ENCODE peak calls at places on chromosomes 4 and X, in eight cellular contexts. I, F, S, R, A, C, O and Z are unnamed samples.

GRCh38 chrX:39955621-39956020 is 142.1 kb downstream of the BCOR start:
- DNase-seq in I (no peak), F (no peak), S (no peak), R (no peak), A (no peak), C (no peak), O (no peak), Z (no peak)

GRCh38 chrX:18995216-18995615 is 11.3 kb upstream of the PHKA2 start:
- DNase-seq in I (peak; percentile 41), F (no peak), S (no peak), R (no peak), A (peak; percentile 79), C (no peak), O (no peak), Z (no peak)

GRCh38 chrX:23756165-23756564 is 13.1 kb upstream of the ACOT9 start:
- DNase-seq in I (no peak), F (peak; percentile 40), S (peak; percentile 25), R (no peak), A (peak; percentile 5), C (no peak), O (no peak), Z (peak; percentile 0)

GRCh38 chrX:21943460-21944135 is 3.1 kb downstream of the SMS start:
- DNase-seq in I (peak; percentile 55), F (no peak), S (no peak), R (no peak), A (peak; percentile 94), C (no peak), O (peak; percentile 39), Z (no peak)

GRCh38 chr4:124121511-124121934 is 591.0 kb downstream of the ANKRD50 start:
- DNase-seq in I (no peak), F (peak; percentile 39), S (no peak), R (no peak), A (peak; percentile 96), C (no peak), O (no peak), Z (no peak)

GRCh38 chr4:47442980-47443379 is 20.5 kb downstream of the COMMD8 start:
- DNase-seq in I (no peak), F (no peak), S (no peak), R (no peak), A (no peak), C (no peak), O (no peak), Z (no peak)

GRCh38 chrX:40227111-40227510 is 129.4 kb upstream of the BCOR start:
- DNase-seq in I (no peak), F (no peak), S (no peak), R (no peak), A (no peak), C (no peak), O (no peak), Z (no peak)

GRCh38 chr4:137804906-137805511 is 272.7 kb upstream of the PCDH18 start:
- DNase-seq in I (no peak), F (no peak), S (no peak), R (no peak), A (no peak), C (no peak), O (no peak), Z (no peak)

GRCh38 chrX:134622056-134622812 is 36.0 kb downstream of the PLAC1 start:
- DNase-seq in I (peak; percentile 83), F (no peak), S (no peak), R (no peak), A (peak; percentile 89), C (no peak), O (no peak), Z (no peak)

GRCh38 chr4:108109997-108110416 is 58.7 kb downstream of the LEF1 start:
- DNase-seq in I (no peak), F (no peak), S (no peak), R (no peak), A (no peak), C (no peak), O (no peak), Z (no peak)

GRCh38 chr4:84737656-84738055 is 154.7 kb downstream of the CDS1 start:
- DNase-seq in I (no peak), F (no peak), S (no peak), R (no peak), A (no peak), C (no peak), O (no peak), Z (no peak)

GRCh38 chr4:125085-125820 is 952 bp downstream of the ZNF718 start:
- DNase-seq in I (peak; percentile 25), F (peak; percentile 48), S (no peak), R (no peak), A (peak; percentile 31), C (peak; percentile 18), O (no peak), Z (peak; percentile 10)

GRCh38 chr4:119738901-119739300 is 110.3 kb upstream of the PDE5A start:
- DNase-seq in I (no peak), F (no peak), S (no peak), R (no peak), A (no peak), C (no peak), O (no peak), Z (no peak)

GRCh38 chrX:105975382-105975781 is 63.1 kb downstream of the SERPINA7 start:
- DNase-seq in I (no peak), F (no peak), S (no peak), R (no peak), A (no peak), C (no peak), O (no peak), Z (no peak)

GRCh38 chr4:137961051-137961438 is 281.1 kb downstream of the SLC7A11 start:
- DNase-seq in I (peak; percentile 74), F (peak; percentile 3), S (no peak), R (no peak), A (no peak), C (peak; percentile 81), O (peak; percentile 24), Z (no peak)

GRCh38 chr4:142493255-142493976 is 352.7 kb downstream of the INPP4B start:
- DNase-seq in I (no peak), F (no peak), S (no peak), R (no peak), A (no peak), C (no peak), O (no peak), Z (no peak)

GRCh38 chrX:3549442-3549875 is 164.0 kb downstream of the PRKX start:
- DNase-seq in I (no peak), F (no peak), S (no peak), R (no peak), A (no peak), C (no peak), O (no peak), Z (no peak)

GRCh38 chrX:25018682-25019081 is 2.9 kb upstream of the ARX start:
- DNase-seq in I (no peak), F (no peak), S (no peak), R (no peak), A (no peak), C (no peak), O (no peak), Z (no peak)

GRCh38 chr4:68378226-68378625 is 28.3 kb upstream of the YTHDC1 start:
- DNase-seq in I (no peak), F (no peak), S (no peak), R (no peak), A (no peak), C (no peak), O (no peak), Z (no peak)

GRCh38 chr4:51853027-51853682 is 10.2 kb downstream of the DCUN1D4 start:
- DNase-seq in I (no peak), F (no peak), S (no peak), R (no peak), A (peak; percentile 18), C (no peak), O (no peak), Z (no peak)
- H3K27ac ChIP-seq in I (peak overlapping the region; percentile 56), F (no peak overlapping the region), S (peak overlapping the region; percentile 9), R (peak overlapping the region; percentile 3), A (no peak overlapping the region), C (no peak overlapping the region), O (peak overlapping the region; percentile 55), Z (peak overlapping the region; percentile 23)

GRCh38 chrX:73214366-73215094 is at the start of gene NAP1L2:
- DNase-seq in I (no peak), F (no peak), S (peak; percentile 45), R (peak; percentile 1), A (peak; percentile 42), C (peak; percentile 26), O (no peak), Z (peak; percentile 10)
- H3K27ac ChIP-seq in I (no peak within 1 kb of the TSS), F (no peak within 1 kb of the TSS), S (peak within 1 kb of the TSS; percentile 74), R (peak within 1 kb of the TSS; percentile 71), A (no peak within 1 kb of the TSS), C (peak within 1 kb of the TSS; percentile 62), O (no peak within 1 kb of the TSS), Z (peak within 1 kb of the TSS; percentile 45)

GRCh38 chrX:375181-376036 is 11.3 kb downstream of the PPP2R3B start:
- DNase-seq in I (peak; percentile 2), F (no peak), S (no peak), R (no peak), A (no peak), C (no peak), O (no peak), Z (no peak)

GRCh38 chrX:371907-372306 is 14.8 kb downstream of the PPP2R3B start:
- DNase-seq in I (no peak), F (no peak), S (no peak), R (no peak), A (no peak), C (no peak), O (no peak), Z (no peak)

GRCh38 chrX:372856-373640 is 13.7 kb downstream of the PPP2R3B start:
- DNase-seq in I (peak; percentile 7), F (no peak), S (no peak), R (no peak), A (peak; percentile 41), C (no peak), O (peak; percentile 15), Z (no peak)

GRCh38 chrX:373641-374471 is 12.9 kb downstream of the PPP2R3B start:
- DNase-seq in I (peak; percentile 12), F (no peak), S (no peak), R (no peak), A (peak; percentile 42), C (no peak), O (no peak), Z (no peak)

DNA sequence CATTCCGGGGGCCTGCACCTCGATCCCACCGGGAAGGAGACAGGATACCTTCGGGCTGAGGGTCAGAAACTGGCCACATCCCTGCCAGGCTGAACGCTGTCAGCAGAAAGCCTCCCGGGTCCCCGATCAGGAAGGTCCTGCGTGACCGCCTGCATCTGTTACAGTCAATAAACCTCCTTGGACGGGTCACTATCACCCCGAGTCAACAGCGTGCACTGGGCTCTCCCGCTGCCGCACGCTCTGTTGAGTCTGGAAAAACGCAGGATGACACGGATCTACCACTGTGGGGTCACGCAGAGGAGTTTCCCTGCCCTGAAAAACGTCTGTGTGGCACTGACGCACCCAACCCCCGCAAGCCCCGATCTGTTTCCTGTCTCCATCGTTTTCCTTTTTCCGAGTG is 12.1 kb downstream of the PPP2R3B start:
- DNase-seq in I (peak; percentile 5), F (no peak), S (no peak), R (no peak), A (no peak), C (no peak), O (no peak), Z (no peak)
- H3K27ac ChIP-seq in I (peak overlapping the region; percentile 67), F (no peak overlapping the region), S (no peak overlapping the region), R (no peak overlapping the region), A (no peak overlapping the region), C (no peak overlapping the region), O (no peak overlapping the region), Z (no peak overlapping the region)

DNA sequence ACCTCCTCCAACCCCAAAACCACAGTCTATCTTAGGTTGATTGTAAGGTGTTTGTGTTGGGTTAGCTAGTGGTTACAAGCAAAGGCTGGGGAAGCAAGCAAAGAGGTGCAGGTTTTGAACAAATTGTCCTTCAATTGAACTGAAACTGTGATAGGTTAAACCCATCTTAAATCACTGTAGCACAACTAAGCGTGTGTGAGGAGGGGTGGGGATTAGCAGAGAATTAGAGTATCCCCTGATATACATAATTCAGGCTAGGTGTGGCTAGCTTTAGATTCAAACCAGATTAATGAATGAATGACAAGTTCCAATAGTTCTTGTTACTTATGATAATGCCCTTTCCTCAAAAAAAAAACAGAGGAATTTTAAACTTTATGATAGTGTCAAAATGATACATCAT is 191.0 kb upstream of the POF1B start:
- DNase-seq in I (no peak), F (no peak), S (no peak), R (no peak), A (no peak), C (no peak), O (no peak), Z (no peak)
- H3K27ac ChIP-seq in I (no peak overlapping the region), F (no peak overlapping the region), S (no peak overlapping the region), R (no peak overlapping the region), A (no peak overlapping the region), C (no peak overlapping the region), O (no peak overlapping the region), Z (no peak overlapping the region)